ENCODE peak calls at places on chromosomes 11 and 22, in nine cellular contexts. One of them, this sample, is unnamed.

GRCh38 chr11:131463609-131464008 is 93.2 kb downstream of the NTM start:
- DNase-seq in activated naive CD4-positive, alpha-beta T cell treated with anti-CD3 and anti-CD28 coated beads for 36 hours: no peak
- DNase-seq in neural crest cell: no peak
- DNase-seq in caudate nucleus: no peak
- DNase-seq in OCI-LY7: no peak
- DNase-seq in body of pancreas: no peak
- DNase-seq in T follicular helper cell: no peak
- DNase-seq in stimulated activated CD4-positive, alpha-beta T cell treated with anti-CD3 and anti-CD28 coated beads, Interleukin-12 subunit alpha, Interleukin-12 subunit beta, amount 100 ng/mL, for 24 hours: no peak
- DNase-seq in cortex of kidney: no peak
- DNase-seq in this sample: no peak

GRCh38 chr22:45335854-45336492 is 26.2 kb downstream of the FAM118A start:
- DNase-seq in stimulated activated CD4-positive, alpha-beta T cell treated with anti-CD3 and anti-CD28 coated beads, Interleukin-12 subunit alpha, Interleukin-12 subunit beta, amount 100 ng/mL, for 24 hours: no peak
- DNase-seq in cortex of kidney: no peak
- DNase-seq in activated naive CD4-positive, alpha-beta T cell treated with anti-CD3 and anti-CD28 coated beads for 36 hours: no peak
- DNase-seq in caudate nucleus: no peak
- DNase-seq in OCI-LY7: no peak
- DNase-seq in neural crest cell: no peak
- DNase-seq in T follicular helper cell: no peak
- DNase-seq in body of pancreas: no peak
- DNase-seq in this sample: no peak

GRCh38 chr11:118212131-118212725 is 12.6 kb downstream of the JAML start:
- DNase-seq in body of pancreas: no peak
- DNase-seq in neural crest cell: no peak
- DNase-seq in cortex of kidney: no peak
- DNase-seq in caudate nucleus: no peak
- DNase-seq in activated naive CD4-positive, alpha-beta T cell treated with anti-CD3 and anti-CD28 coated beads for 36 hours: no peak
- DNase-seq in stimulated activated CD4-positive, alpha-beta T cell treated with anti-CD3 and anti-CD28 coated beads, Interleukin-12 subunit alpha, Interleukin-12 subunit beta, amount 100 ng/mL, for 24 hours: no peak
- DNase-seq in OCI-LY7: no peak
- DNase-seq in T follicular helper cell: no peak
- DNase-seq in this sample: no peak

GRCh38 chr11:70082829-70083228 is 4.7 kb downstream of the ANO1 start:
- DNase-seq in cortex of kidney: no peak
- DNase-seq in body of pancreas: no peak
- DNase-seq in T follicular helper cell: no peak
- DNase-seq in caudate nucleus: no peak
- DNase-seq in OCI-LY7: no peak
- DNase-seq in stimulated activated CD4-positive, alpha-beta T cell treated with anti-CD3 and anti-CD28 coated beads, Interleukin-12 subunit alpha, Interleukin-12 subunit beta, amount 100 ng/mL, for 24 hours: no peak
- DNase-seq in activated naive CD4-positive, alpha-beta T cell treated with anti-CD3 and anti-CD28 coated beads for 36 hours: peak
- DNase-seq in neural crest cell: no peak
- DNase-seq in this sample: no peak

GRCh38 chr11:113272281-113272680 is 42.1 kb upstream of the TTC12 start:
- DNase-seq in activated naive CD4-positive, alpha-beta T cell treated with anti-CD3 and anti-CD28 coated beads for 36 hours: no peak
- DNase-seq in stimulated activated CD4-positive, alpha-beta T cell treated with anti-CD3 and anti-CD28 coated beads, Interleukin-12 subunit alpha, Interleukin-12 subunit beta, amount 100 ng/mL, for 24 hours: no peak
- DNase-seq in body of pancreas: no peak
- DNase-seq in OCI-LY7: no peak
- DNase-seq in T follicular helper cell: no peak
- DNase-seq in neural crest cell: no peak
- DNase-seq in caudate nucleus: no peak
- DNase-seq in cortex of kidney: no peak
- DNase-seq in this sample: no peak

GRCh38 chr11:69880041-69880802 is 61.0 kb upstream of the FGF3 start:
- DNase-seq in activated naive CD4-positive, alpha-beta T cell treated with anti-CD3 and anti-CD28 coated beads for 36 hours: no peak
- DNase-seq in OCI-LY7: no peak
- DNase-seq in T follicular helper cell: no peak
- DNase-seq in stimulated activated CD4-positive, alpha-beta T cell treated with anti-CD3 and anti-CD28 coated beads, Interleukin-12 subunit alpha, Interleukin-12 subunit beta, amount 100 ng/mL, for 24 hours: no peak
- DNase-seq in body of pancreas: no peak
- DNase-seq in caudate nucleus: no peak
- DNase-seq in cortex of kidney: no peak
- DNase-seq in neural crest cell: no peak
- DNase-seq in this sample: no peak

GRCh38 chr11:27694992-27695391 is 5.3 kb downstream of the BDNF start:
- DNase-seq in stimulated activated CD4-positive, alpha-beta T cell treated with anti-CD3 and anti-CD28 coated beads, Interleukin-12 subunit alpha, Interleukin-12 subunit beta, amount 100 ng/mL, for 24 hours: no peak
- DNase-seq in cortex of kidney: no peak
- DNase-seq in neural crest cell: no peak
- DNase-seq in T follicular helper cell: no peak
- DNase-seq in activated naive CD4-positive, alpha-beta T cell treated with anti-CD3 and anti-CD28 coated beads for 36 hours: no peak
- DNase-seq in caudate nucleus: no peak
- DNase-seq in body of pancreas: no peak
- DNase-seq in OCI-LY7: peak
- DNase-seq in this sample: peak

GRCh38 chr22:46707827-46708570 is 30.1 kb downstream of the CERK start:
- DNase-seq in neural crest cell: no peak
- DNase-seq in cortex of kidney: no peak
- DNase-seq in activated naive CD4-positive, alpha-beta T cell treated with anti-CD3 and anti-CD28 coated beads for 36 hours: no peak
- DNase-seq in stimulated activated CD4-positive, alpha-beta T cell treated with anti-CD3 and anti-CD28 coated beads, Interleukin-12 subunit alpha, Interleukin-12 subunit beta, amount 100 ng/mL, for 24 hours: no peak
- DNase-seq in caudate nucleus: no peak
- DNase-seq in T follicular helper cell: no peak
- DNase-seq in body of pancreas: peak
- DNase-seq in OCI-LY7: no peak
- DNase-seq in this sample: no peak

GRCh38 chr11:65321828-65322495 is 7.3 kb downstream of the CDC42EP2 start:
- DNase-seq in OCI-LY7: no peak
- DNase-seq in caudate nucleus: no peak
- DNase-seq in cortex of kidney: no peak
- DNase-seq in activated naive CD4-positive, alpha-beta T cell treated with anti-CD3 and anti-CD28 coated beads for 36 hours: no peak
- DNase-seq in neural crest cell: no peak
- DNase-seq in body of pancreas: no peak
- DNase-seq in T follicular helper cell: no peak
- DNase-seq in stimulated activated CD4-positive, alpha-beta T cell treated with anti-CD3 and anti-CD28 coated beads, Interleukin-12 subunit alpha, Interleukin-12 subunit beta, amount 100 ng/mL, for 24 hours: no peak
- DNase-seq in this sample: no peak

GRCh38 chr11:65444314-65445051 is 21.9 kb downstream of the NEAT1 start:
- DNase-seq in T follicular helper cell: no peak
- DNase-seq in OCI-LY7: no peak
- DNase-seq in caudate nucleus: no peak
- DNase-seq in stimulated activated CD4-positive, alpha-beta T cell treated with anti-CD3 and anti-CD28 coated beads, Interleukin-12 subunit alpha, Interleukin-12 subunit beta, amount 100 ng/mL, for 24 hours: no peak
- DNase-seq in activated naive CD4-positive, alpha-beta T cell treated with anti-CD3 and anti-CD28 coated beads for 36 hours: peak
- DNase-seq in neural crest cell: no peak
- DNase-seq in cortex of kidney: no peak
- DNase-seq in body of pancreas: no peak
- DNase-seq in this sample: peak

GRCh38 chr11:10314199-10315072 is 9.6 kb downstream of the ADM start:
- DNase-seq in stimulated activated CD4-positive, alpha-beta T cell treated with anti-CD3 and anti-CD28 coated beads, Interleukin-12 subunit alpha, Interleukin-12 subunit beta, amount 100 ng/mL, for 24 hours: no peak
- DNase-seq in OCI-LY7: peak
- DNase-seq in body of pancreas: no peak
- DNase-seq in T follicular helper cell: no peak
- DNase-seq in activated naive CD4-positive, alpha-beta T cell treated with anti-CD3 and anti-CD28 coated beads for 36 hours: peak
- DNase-seq in neural crest cell: no peak
- DNase-seq in caudate nucleus: no peak
- DNase-seq in cortex of kidney: no peak
- DNase-seq in this sample: peak

GRCh38 chr11:128308793-128309192 is 278.6 kb downstream of the ETS1 start:
- DNase-seq in T follicular helper cell: no peak
- DNase-seq in OCI-LY7: no peak
- DNase-seq in body of pancreas: no peak
- DNase-seq in neural crest cell: no peak
- DNase-seq in stimulated activated CD4-positive, alpha-beta T cell treated with anti-CD3 and anti-CD28 coated beads, Interleukin-12 subunit alpha, Interleukin-12 subunit beta, amount 100 ng/mL, for 24 hours: no peak
- DNase-seq in activated naive CD4-positive, alpha-beta T cell treated with anti-CD3 and anti-CD28 coated beads for 36 hours: no peak
- DNase-seq in caudate nucleus: no peak
- DNase-seq in cortex of kidney: no peak
- DNase-seq in this sample: no peak

GRCh38 chr11:56624661-56625110 is 10.0 kb upstream of the OR5M1 start:
- DNase-seq in T follicular helper cell: no peak
- DNase-seq in cortex of kidney: no peak
- DNase-seq in stimulated activated CD4-positive, alpha-beta T cell treated with anti-CD3 and anti-CD28 coated beads, Interleukin-12 subunit alpha, Interleukin-12 subunit beta, amount 100 ng/mL, for 24 hours: no peak
- DNase-seq in body of pancreas: no peak
- DNase-seq in activated naive CD4-positive, alpha-beta T cell treated with anti-CD3 and anti-CD28 coated beads for 36 hours: peak
- DNase-seq in neural crest cell: no peak
- DNase-seq in caudate nucleus: no peak
- DNase-seq in OCI-LY7: peak
- DNase-seq in this sample: no peak

GRCh38 chr22:24803064-24803542 is 2.9 kb upstream of the SGSM1 start:
- DNase-seq in caudate nucleus: no peak
- DNase-seq in cortex of kidney: no peak
- DNase-seq in T follicular helper cell: peak
- DNase-seq in stimulated activated CD4-positive, alpha-beta T cell treated with anti-CD3 and anti-CD28 coated beads, Interleukin-12 subunit alpha, Interleukin-12 subunit beta, amount 100 ng/mL, for 24 hours: peak
- DNase-seq in OCI-LY7: peak
- DNase-seq in body of pancreas: peak
- DNase-seq in activated naive CD4-positive, alpha-beta T cell treated with anti-CD3 and anti-CD28 coated beads for 36 hours: peak
- DNase-seq in neural crest cell: peak
- DNase-seq in this sample: no peak

GRCh38 chr11:121582296-121582695 is 129.5 kb upstream of the SORL1-AS1 start:
- DNase-seq in OCI-LY7: peak
- DNase-seq in caudate nucleus: no peak
- DNase-seq in body of pancreas: no peak
- DNase-seq in neural crest cell: no peak
- DNase-seq in stimulated activated CD4-positive, alpha-beta T cell treated with anti-CD3 and anti-CD28 coated beads, Interleukin-12 subunit alpha, Interleukin-12 subunit beta, amount 100 ng/mL, for 24 hours: no peak
- DNase-seq in cortex of kidney: no peak
- DNase-seq in activated naive CD4-positive, alpha-beta T cell treated with anti-CD3 and anti-CD28 coated beads for 36 hours: peak
- DNase-seq in T follicular helper cell: no peak
- DNase-seq in this sample: no peak

GRCh38 chr22:17700778-17701177 is 62.2 kb downstream of the BCL2L13 start:
- DNase-seq in activated naive CD4-positive, alpha-beta T cell treated with anti-CD3 and anti-CD28 coated beads for 36 hours: no peak
- DNase-seq in T follicular helper cell: no peak
- DNase-seq in neural crest cell: no peak
- DNase-seq in cortex of kidney: no peak
- DNase-seq in stimulated activated CD4-positive, alpha-beta T cell treated with anti-CD3 and anti-CD28 coated beads, Interleukin-12 subunit alpha, Interleukin-12 subunit beta, amount 100 ng/mL, for 24 hours: no peak
- DNase-seq in OCI-LY7: no peak
- DNase-seq in body of pancreas: no peak
- DNase-seq in caudate nucleus: no peak
- DNase-seq in this sample: peak

GRCh38 chr11:61860054-61860903 is 31.1 kb downstream of the FADS3 start:
- DNase-seq in T follicular helper cell: no peak
- DNase-seq in caudate nucleus: no peak
- DNase-seq in stimulated activated CD4-positive, alpha-beta T cell treated with anti-CD3 and anti-CD28 coated beads, Interleukin-12 subunit alpha, Interleukin-12 subunit beta, amount 100 ng/mL, for 24 hours: no peak
- DNase-seq in cortex of kidney: no peak
- DNase-seq in OCI-LY7: no peak
- DNase-seq in body of pancreas: peak
- DNase-seq in neural crest cell: no peak
- DNase-seq in activated naive CD4-positive, alpha-beta T cell treated with anti-CD3 and anti-CD28 coated beads for 36 hours: no peak
- DNase-seq in this sample: no peak

GRCh38 chr11:64123102-64123434 is 42.8 kb downstream of the MACROD1 start:
- DNase-seq in T follicular helper cell: no peak
- DNase-seq in caudate nucleus: no peak
- DNase-seq in cortex of kidney: no peak
- DNase-seq in activated naive CD4-positive, alpha-beta T cell treated with anti-CD3 and anti-CD28 coated beads for 36 hours: no peak
- DNase-seq in OCI-LY7: no peak
- DNase-seq in body of pancreas: peak
- DNase-seq in stimulated activated CD4-positive, alpha-beta T cell treated with anti-CD3 and anti-CD28 coated beads, Interleukin-12 subunit alpha, Interleukin-12 subunit beta, amount 100 ng/mL, for 24 hours: no peak
- DNase-seq in neural crest cell: no peak
- DNase-seq in this sample: no peak

GRCh38 chr11:63997801-63998332 is 11.6 kb downstream of the OTUB1 start:
- DNase-seq in cortex of kidney: no peak
- DNase-seq in neural crest cell: no peak
- DNase-seq in body of pancreas: no peak
- DNase-seq in stimulated activated CD4-positive, alpha-beta T cell treated with anti-CD3 and anti-CD28 coated beads, Interleukin-12 subunit alpha, Interleukin-12 subunit beta, amount 100 ng/mL, for 24 hours: no peak
- DNase-seq in caudate nucleus: no peak
- DNase-seq in T follicular helper cell: no peak
- DNase-seq in OCI-LY7: no peak
- DNase-seq in activated naive CD4-positive, alpha-beta T cell treated with anti-CD3 and anti-CD28 coated beads for 36 hours: no peak
- DNase-seq in this sample: no peak

GRCh38 chr22:23282089-23282501 is 101.8 kb downstream of the BCR start:
- DNase-seq in caudate nucleus: peak
- DNase-seq in neural crest cell: no peak
- DNase-seq in OCI-LY7: no peak
- DNase-seq in cortex of kidney: no peak
- DNase-seq in activated naive CD4-positive, alpha-beta T cell treated with anti-CD3 and anti-CD28 coated beads for 36 hours: no peak
- DNase-seq in body of pancreas: peak
- DNase-seq in T follicular helper cell: no peak
- DNase-seq in stimulated activated CD4-positive, alpha-beta T cell treated with anti-CD3 and anti-CD28 coated beads, Interleukin-12 subunit alpha, Interleukin-12 subunit beta, amount 100 ng/mL, for 24 hours: no peak
- DNase-seq in this sample: peak

GRCh38 chr11:31820438-31820818 is 9.3 kb upstream of the PAX6 start:
- DNase-seq in T follicular helper cell: no peak
- DNase-seq in body of pancreas: no peak
- DNase-seq in activated naive CD4-positive, alpha-beta T cell treated with anti-CD3 and anti-CD28 coated beads for 36 hours: peak
- DNase-seq in neural crest cell: peak
- DNase-seq in caudate nucleus: no peak
- DNase-seq in OCI-LY7: no peak
- DNase-seq in cortex of kidney: no peak
- DNase-seq in stimulated activated CD4-positive, alpha-beta T cell treated with anti-CD3 and anti-CD28 coated beads, Interleukin-12 subunit alpha, Interleukin-12 subunit beta, amount 100 ng/mL, for 24 hours: no peak
- DNase-seq in this sample: no peak

GRCh38 chr11:71489311-71490043 is 36.5 kb downstream of the NADSYN1 start:
- DNase-seq in stimulated activated CD4-positive, alpha-beta T cell treated with anti-CD3 and anti-CD28 coated beads, Interleukin-12 subunit alpha, Interleukin-12 subunit beta, amount 100 ng/mL, for 24 hours: peak
- DNase-seq in caudate nucleus: no peak
- DNase-seq in activated naive CD4-positive, alpha-beta T cell treated with anti-CD3 and anti-CD28 coated beads for 36 hours: peak
- DNase-seq in OCI-LY7: no peak
- DNase-seq in T follicular helper cell: no peak
- DNase-seq in neural crest cell: no peak
- DNase-seq in cortex of kidney: no peak
- DNase-seq in body of pancreas: no peak
- DNase-seq in this sample: no peak

GRCh38 chr11:122198291-122198983 is 82.4 kb upstream of the BLID start:
- DNase-seq in T follicular helper cell: no peak
- DNase-seq in caudate nucleus: no peak
- DNase-seq in OCI-LY7: no peak
- DNase-seq in stimulated activated CD4-positive, alpha-beta T cell treated with anti-CD3 and anti-CD28 coated beads, Interleukin-12 subunit alpha, Interleukin-12 subunit beta, amount 100 ng/mL, for 24 hours: no peak
- DNase-seq in neural crest cell: no peak
- DNase-seq in cortex of kidney: no peak
- DNase-seq in activated naive CD4-positive, alpha-beta T cell treated with anti-CD3 and anti-CD28 coated beads for 36 hours: no peak
- DNase-seq in body of pancreas: no peak
- DNase-seq in this sample: no peak

GRCh38 chr11:73028621-73029020 is 113.5 kb downstream of the FCHSD2 start:
- DNase-seq in OCI-LY7: no peak
- DNase-seq in T follicular helper cell: no peak
- DNase-seq in body of pancreas: no peak
- DNase-seq in neural crest cell: no peak
- DNase-seq in activated naive CD4-positive, alpha-beta T cell treated with anti-CD3 and anti-CD28 coated beads for 36 hours: no peak
- DNase-seq in cortex of kidney: no peak
- DNase-seq in stimulated activated CD4-positive, alpha-beta T cell treated with anti-CD3 and anti-CD28 coated beads, Interleukin-12 subunit alpha, Interleukin-12 subunit beta, amount 100 ng/mL, for 24 hours: no peak
- DNase-seq in caudate nucleus: no peak
- DNase-seq in this sample: no peak

GRCh38 chr11:117919326-117920275 is 9.6 kb downstream of the TMPRSS13 start:
- DNase-seq in body of pancreas: no peak
- DNase-seq in stimulated activated CD4-positive, alpha-beta T cell treated with anti-CD3 and anti-CD28 coated beads, Interleukin-12 subunit alpha, Interleukin-12 subunit beta, amount 100 ng/mL, for 24 hours: no peak
- DNase-seq in caudate nucleus: no peak
- DNase-seq in neural crest cell: no peak
- DNase-seq in activated naive CD4-positive, alpha-beta T cell treated with anti-CD3 and anti-CD28 coated beads for 36 hours: peak
- DNase-seq in cortex of kidney: no peak
- DNase-seq in OCI-LY7: no peak
- DNase-seq in T follicular helper cell: no peak
- DNase-seq in this sample: no peak

GRCh38 chr22:35592418-35592967 is 24.6 kb downstream of the MB start:
- DNase-seq in neural crest cell: no peak
- DNase-seq in cortex of kidney: no peak
- DNase-seq in OCI-LY7: no peak
- DNase-seq in stimulated activated CD4-positive, alpha-beta T cell treated with anti-CD3 and anti-CD28 coated beads, Interleukin-12 subunit alpha, Interleukin-12 subunit beta, amount 100 ng/mL, for 24 hours: no peak
- DNase-seq in caudate nucleus: no peak
- DNase-seq in T follicular helper cell: no peak
- DNase-seq in body of pancreas: no peak
- DNase-seq in activated naive CD4-positive, alpha-beta T cell treated with anti-CD3 and anti-CD28 coated beads for 36 hours: no peak
- DNase-seq in this sample: no peak

This sample was measured in fibroblast of gingiva.